ENCODE peak calls at places on chromosomes 5 and 9, in six cellular contexts. Y is GM23338, D is tibial artery, Q is upper lobe of right lung, L is kidney epithelial cell, G is fibroblast of lung. A is an unnamed sample.
A peak's percentile ranks its signal among the peaks of the same experiment; 100 is the strongest.

GRCh38 chr5:150124111-150124557 is 31.5 kb downstream of the PDGFRB start:
- DNase-seq in Y (no peak), D (peak; percentile 67), Q (peak; percentile 57), L (no peak), G (no peak), A (no peak)

GRCh38 chr5:4089087-4089486 is 493.5 kb downstream of the IRX1 start:
- DNase-seq in Y (no peak), D (no peak), Q (no peak), L (no peak), G (peak; percentile 61), A (no peak)

GRCh38 chr9:81826541-81826906 is 101.7 kb upstream of the SPATA31D4 start:
- DNase-seq in Y (no peak), D (no peak), Q (peak; percentile 68), L (no peak), G (peak; percentile 64), A (no peak)

GRCh38 chr5:97131139-97131710 is 11.2 kb downstream of the LIX1 start:
- DNase-seq in Y (no peak), D (no peak), Q (no peak), L (no peak), G (peak; percentile 88), A (no peak)

GRCh38 chr5:140267559-140268018 is 35.3 kb downstream of the PFDN1 start:
- DNase-seq in Y (no peak), D (no peak), Q (no peak), L (no peak), G (no peak), A (no peak)

GRCh38 chr9:109047259-109047658 is 34.0 kb upstream of the CTNNAL1 start:
- DNase-seq in Y (no peak), D (no peak), Q (no peak), L (no peak), G (no peak), A (no peak)

GRCh38 chr9:134808393-134808792 is 72.2 kb upstream of the FCN2 start:
- DNase-seq in Y (no peak), D (no peak), Q (no peak), L (no peak), G (no peak), A (no peak)

GRCh38 chr5:93746406-93747056 is 5.1 kb upstream of the POU5F2 start:
- DNase-seq in Y (no peak), D (no peak), Q (no peak), L (no peak), G (peak; percentile 61), A (no peak)

GRCh38 chr9:20477940-20478620 is 144.2 kb downstream of the MLLT3 start:
- DNase-seq in Y (peak; percentile 34), D (no peak), Q (no peak), L (peak; percentile 9), G (peak; percentile 69), A (no peak)

GRCh38 chr9:8845376-8845775 is 1045.8 kb upstream of the DMAC1 start:
- DNase-seq in Y (no peak), D (no peak), Q (no peak), L (no peak), G (no peak), A (no peak)

GRCh38 chr9:116765009-116765408 is 77.9 kb downstream of the TRIM32 start:
- DNase-seq in Y (no peak), D (no peak), Q (no peak), L (no peak), G (no peak), A (no peak)

GRCh38 chr5:73122875-73123810 is 2.8 kb downstream of the TMEM171 start:
- DNase-seq in Y (peak; percentile 66), D (no peak), Q (no peak), L (no peak), G (peak; percentile 42), A (no peak)

GRCh38 chr9:136137321-136138054 is 18.8 kb upstream of the TMEM250 start:
- DNase-seq in Y (no peak), D (no peak), Q (no peak), L (no peak), G (no peak), A (no peak)

GRCh38 chr9:13461588-13461987 is 182.1 kb upstream of the MPDZ start:
- DNase-seq in Y (no peak), D (no peak), Q (no peak), L (no peak), G (no peak), A (no peak)

GRCh38 chr9:106417685-106418084 is 445.3 kb upstream of the ZNF462 start:
- DNase-seq in Y (no peak), D (no peak), Q (no peak), L (no peak), G (no peak), A (peak; percentile 24)

GRCh38 chr5:37391591-37391990 is 12.5 kb downstream of the WDR70 start:
- DNase-seq in Y (no peak), D (no peak), Q (no peak), L (no peak), G (no peak), A (no peak)

GRCh38 chr9:36837431-36838405 is 196.3 kb downstream of the PAX5 start:
- DNase-seq in Y (no peak), D (no peak), Q (no peak), L (no peak), G (no peak), A (no peak)

GRCh38 chr5:105030153-105030552 is 1467.6 kb upstream of the NUDT12 start:
- DNase-seq in Y (no peak), D (no peak), Q (no peak), L (no peak), G (no peak), A (no peak)

GRCh38 chr9:7368410-7369292 is 430.9 kb downstream of the DMAC1 start:
- DNase-seq in Y (no peak), D (no peak), Q (no peak), L (no peak), G (peak; percentile 18), A (no peak)

GRCh38 chr5:132981288-132981687 is 17.9 kb upstream of the AFF4 start:
- DNase-seq in Y (no peak), D (no peak), Q (no peak), L (no peak), G (no peak), A (no peak)

GRCh38 chr9:129666575-129666974 is 1.1 kb downstream of the PRRX2 start:
- DNase-seq in Y (no peak), D (no peak), Q (no peak), L (no peak), G (no peak), A (no peak)
- H3K27me3 ChIP-seq in Y (peaks cover 24% of the 10 kb centered on the region), D (no peaks in the 10 kb centered on the region), Q (peaks cover 32% of the 10 kb centered on the region), L (peaks cover 33% of the 10 kb centered on the region), G (no peaks in the 10 kb centered on the region), A (peaks cover 2% of the 10 kb centered on the region)

GRCh38 chr9:35618854-35619799 is 914 bp upstream of the CD72 start:
- DNase-seq in Y (no peak), D (no peak), Q (no peak), L (no peak), G (no peak), A (peak; percentile 74)

GRCh38 chr9:35615981-35616680 is 2.1 kb downstream of the CD72 start:
- DNase-seq in Y (peak; percentile 42), D (no peak), Q (no peak), L (no peak), G (no peak), A (no peak)

GRCh38 chr9:35618325-35618727 is at the start of gene CD72:
- DNase-seq in Y (no peak), D (no peak), Q (no peak), L (no peak), G (no peak), A (peak; percentile 65)

GRCh38 chr9:35617548-35617947 is 665 bp downstream of the CD72 start:
- DNase-seq in Y (peak; percentile 26), D (no peak), Q (no peak), L (no peak), G (no peak), A (no peak)

DNA sequence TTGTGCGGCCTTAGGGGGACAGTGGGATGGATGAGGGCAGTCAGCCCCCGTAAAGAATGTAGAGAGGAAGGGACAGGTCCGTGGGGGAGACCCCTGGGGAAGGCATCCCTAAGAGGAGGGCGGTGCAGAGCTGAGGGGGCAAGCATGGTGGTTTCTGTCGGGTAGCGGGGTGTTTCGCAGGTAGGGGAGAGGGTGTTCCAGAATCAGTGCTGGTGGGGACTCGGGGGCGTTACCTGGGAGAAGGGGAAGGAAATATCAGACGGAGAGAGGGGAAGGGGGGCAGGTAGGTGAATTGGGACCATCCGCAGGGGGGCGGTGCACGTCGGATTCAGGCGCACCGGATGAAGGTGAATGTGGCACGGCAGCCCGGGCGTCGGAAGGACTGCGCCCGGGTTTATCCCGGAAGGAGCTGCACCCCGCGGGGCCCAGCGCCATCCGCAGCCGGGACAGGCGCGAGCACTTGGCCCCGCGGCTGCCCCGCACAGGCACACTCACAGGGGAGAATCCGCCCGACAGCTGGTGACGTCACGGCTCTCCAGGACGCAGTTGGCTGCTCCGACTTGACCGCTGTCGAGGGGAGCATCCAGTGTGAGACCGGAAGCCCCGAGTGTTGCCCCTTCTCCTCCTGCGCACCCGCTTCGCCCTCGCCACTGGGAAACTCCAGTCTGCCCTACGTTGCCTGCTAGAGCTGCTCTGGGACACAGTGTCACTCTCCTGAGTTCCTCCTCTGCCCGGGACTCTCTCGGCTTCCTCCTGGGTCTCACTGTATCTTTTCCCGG is 1.3 kb downstream of the CD72 start:
- DNase-seq in Y (peak; percentile 89), D (peak; percentile 84), Q (peak; percentile 89), L (no peak), G (peak; percentile 66), A (peak; percentile 82)
- TF ChIP-seq CTCF in Y (peak; percentile 52), D (no peak), Q (peak; percentile 11), L (no peak), G (peak; percentile 4), A (peak; percentile 43)

GRCh38 chr5:123283031-123283430 is 140.2 kb downstream of the CEP120 start:
- DNase-seq in Y (no peak), D (no peak), Q (no peak), L (no peak), G (peak; percentile 20), A (no peak)

GRCh38 chr5:123289210-123289609 is 134.0 kb downstream of the CEP120 start:
- DNase-seq in Y (no peak), D (no peak), Q (no peak), L (no peak), G (no peak), A (no peak)

GRCh38 chr5:123285122-123286011 is 137.8 kb downstream of the CEP120 start:
- DNase-seq in Y (peak; percentile 64), D (peak; percentile 72), Q (no peak), L (no peak), G (peak; percentile 48), A (no peak)

GRCh38 chr5:123283537-123283936 is 139.7 kb downstream of the CEP120 start:
- DNase-seq in Y (no peak), D (no peak), Q (no peak), L (no peak), G (no peak), A (no peak)

GRCh38 chr5:123287881-123288280 is 135.3 kb downstream of the CEP120 start:
- DNase-seq in Y (no peak), D (no peak), Q (no peak), L (no peak), G (no peak), A (no peak)
- H3K27me3 ChIP-seq in Y (peaks cover 31% of the 10 kb centered on the region), D (no peaks in the 10 kb centered on the region), Q (peaks cover 11% of the 10 kb centered on the region), L (no peaks in the 10 kb centered on the region), G (no peaks in the 10 kb centered on the region), A (no peaks in the 10 kb centered on the region)

DNA sequence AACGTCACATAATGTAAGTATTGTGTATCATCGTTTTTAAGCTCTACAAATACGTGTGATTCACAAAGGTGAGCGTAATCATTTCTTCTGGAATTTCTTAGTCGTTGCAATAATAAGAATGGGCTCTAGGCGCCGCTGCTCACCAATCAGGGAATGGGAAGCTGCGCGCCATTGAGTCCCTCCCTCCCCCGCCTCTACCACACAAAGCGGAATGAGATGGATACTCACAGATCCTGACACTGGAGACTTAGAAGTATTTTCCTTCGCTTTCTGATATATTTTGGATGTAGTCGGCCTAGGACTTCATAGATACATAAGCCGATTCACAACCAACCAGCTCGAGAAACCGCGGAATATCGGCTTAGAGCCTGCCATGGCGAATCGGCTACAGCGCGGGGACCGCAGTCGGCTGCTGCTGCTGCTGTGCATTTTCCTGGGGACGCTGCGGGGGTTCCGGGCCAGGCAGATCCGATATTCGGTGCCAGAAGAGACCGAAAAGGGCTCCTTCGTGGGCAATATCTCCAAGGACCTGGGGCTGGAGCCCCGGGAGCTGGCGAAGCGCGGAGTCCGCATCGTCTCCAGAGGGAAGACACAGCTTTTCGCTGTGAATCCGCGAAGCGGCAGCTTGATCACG is at the start of gene PCDHGA11:
- DNase-seq in Y (peak; percentile 90), D (no peak), Q (no peak), L (no peak), G (peak; percentile 56), A (no peak)
- TF ChIP-seq CTCF in Y (peak; percentile 89), D (peak; percentile 12), Q (peak; percentile 51), L (peak; percentile 46), G (peak; percentile 62), A (peak; percentile 79)

A was measured in GM06990.